ENCODE peak calls at places on chromosomes 12 and 14, in ten cellular contexts. C is left colon; M is glutamatergic neuron; F is T-cell; X is ascending aorta; L is mesendoderm; N is gastrocnemius medialis; Z is stimulated activated CD8-positive, alpha-beta memory T cell treated with anti-CD3 and anti-CD28 coated beads, Interleukin-12 subunit alpha, Interleukin-12 subunit beta, amount 100 ng/mL, for 1 hour; K is hypothalamus; A is left ventricle myocardium inferior. U is an unnamed sample.

GRCh38 chr12:92431146-92431545 is 271.6 kb upstream of the PLEKHG7 start:
- DNase-seq in C (peak), M (no peak), F (peak), X (no peak), L (peak), N (no peak), Z (peak), K (no peak), A (no peak), U (no peak)

GRCh38 chr12:62484234-62484633 is 17.6 kb downstream of the MON2 start:
- DNase-seq in C (no peak), M (no peak), F (no peak), X (no peak), L (no peak), N (no peak), Z (no peak), K (no peak), A (no peak), U (no peak)

GRCh38 chr14:35405304-35405996 is 901 bp upstream of the NFKBIA start:
- DNase-seq in C (peak), M (no peak), F (no peak), X (no peak), L (peak), N (peak), Z (no peak), K (no peak), A (peak), U (no peak)

GRCh38 chr12:92629349-92630065 is 73.3 kb upstream of the PLEKHG7 start:
- DNase-seq in C (no peak), M (no peak), F (no peak), X (no peak), L (peak), N (no peak), Z (no peak), K (no peak), A (no peak), U (no peak)

GRCh38 chr14:24982472-24983155 is 67.3 kb downstream of the STXBP6 start:
- DNase-seq in C (no peak), M (no peak), F (no peak), X (no peak), L (no peak), N (no peak), Z (no peak), K (no peak), A (no peak), U (no peak)

GRCh38 chr12:131943389-131943788 is 6.4 kb upstream of the EP400 start:
- DNase-seq in C (peak), M (no peak), F (no peak), X (peak), L (no peak), N (no peak), Z (no peak), K (no peak), A (no peak), U (no peak)

GRCh38 chr12:121996945-121997612 is 24.6 kb upstream of the BCL7A start:
- DNase-seq in C (no peak), M (no peak), F (no peak), X (no peak), L (no peak), N (no peak), Z (no peak), K (no peak), A (no peak), U (no peak)

GRCh38 chr12:64682572-64683277 is 72.4 kb downstream of the RASSF3 start:
- DNase-seq in C (no peak), M (no peak), F (no peak), X (peak), L (peak), N (no peak), Z (no peak), K (no peak), A (peak), U (no peak)

GRCh38 chr14:87175175-87175574 is 817.8 kb downstream of the GALC start:
- DNase-seq in C (no peak), M (no peak), F (no peak), X (no peak), L (no peak), N (no peak), Z (no peak), K (no peak), A (no peak), U (no peak)

GRCh38 chr14:76761198-76761848 is at the start of gene VASH1:
- DNase-seq in C (peak), M (peak), F (no peak), X (no peak), L (peak), N (no peak), Z (peak), K (peak), A (peak), U (no peak)

GRCh38 chr12:46664771-46665287 is 161.0 kb downstream of the SLC38A4 start:
- DNase-seq in C (no peak), M (no peak), F (no peak), X (no peak), L (peak), N (peak), Z (no peak), K (no peak), A (no peak), U (no peak)

GRCh38 chr12:65094722-65095121 is 26.4 kb downstream of the WIF1 start:
- DNase-seq in C (no peak), M (no peak), F (no peak), X (no peak), L (no peak), N (no peak), Z (no peak), K (no peak), A (no peak), U (no peak)

GRCh38 chr12:60266381-60266852 is 670.6 kb downstream of the SLC16A7 start:
- DNase-seq in C (no peak), M (no peak), F (no peak), X (no peak), L (no peak), N (no peak), Z (no peak), K (no peak), A (no peak), U (no peak)

GRCh38 chr14:65413739-65414045 is 1.2 kb downstream of the FUT8 start:
- DNase-seq in C (no peak), M (no peak), F (no peak), X (no peak), L (no peak), N (no peak), Z (no peak), K (no peak), A (no peak), U (no peak)

GRCh38 chr12:79707830-79708229 is 17.1 kb upstream of the PAWR start:
- DNase-seq in C (no peak), M (no peak), F (no peak), X (no peak), L (no peak), N (no peak), Z (no peak), K (no peak), A (no peak), U (no peak)

GRCh38 chr12:59383426-59383822 is 212.4 kb upstream of the SLC16A7 start:
- DNase-seq in C (no peak), M (no peak), F (no peak), X (no peak), L (no peak), N (no peak), Z (no peak), K (no peak), A (no peak), U (no peak)

GRCh38 chr14:62914025-62914424 is 131.2 kb downstream of the KCNH5 start:
- DNase-seq in C (no peak), M (no peak), F (no peak), X (no peak), L (no peak), N (no peak), Z (no peak), K (no peak), A (no peak), U (no peak)

GRCh38 chr12:45478931-45479330 is 250.6 kb upstream of the ARID2 start:
- DNase-seq in C (no peak), M (no peak), F (no peak), X (no peak), L (no peak), N (no peak), Z (no peak), K (no peak), A (no peak), U (no peak)

GRCh38 chr12:30784508-30784907 is 29.8 kb upstream of the CAPRIN2 start:
- DNase-seq in C (no peak), M (no peak), F (no peak), X (no peak), L (peak), N (no peak), Z (no peak), K (no peak), A (no peak), U (no peak)

GRCh38 chr12:793037-793436 is 40.7 kb downstream of the WNK1 start:
- DNase-seq in C (no peak), M (no peak), F (no peak), X (no peak), L (no peak), N (no peak), Z (no peak), K (no peak), A (no peak), U (no peak)

GRCh38 chr14:33393895-33394405 is 455.3 kb downstream of the NPAS3 start:
- DNase-seq in C (no peak), M (no peak), F (no peak), X (no peak), L (no peak), N (no peak), Z (no peak), K (no peak), A (no peak), U (no peak)

GRCh38 chr12:124732275-124733075 is 131.2 kb downstream of the SCARB1 start:
- DNase-seq in C (no peak), M (no peak), F (no peak), X (no peak), L (peak), N (no peak), Z (no peak), K (no peak), A (no peak), U (no peak)

GRCh38 chr14:100332797-100333196 is 9.7 kb downstream of the SLC25A47 start:
- DNase-seq in C (no peak), M (no peak), F (no peak), X (no peak), L (no peak), N (no peak), Z (no peak), K (no peak), A (no peak), U (no peak)

U was measured in KG1.